ENCODE peak calls at places on chromosomes 4 and X, in four cellular contexts. A is HEK293T, O is GM12878, H is H1. U is an unnamed sample.

GRCh38 chr4:29081230-29081955 is 1638.8 kb upstream of the PCDH7 start:
- DNase-seq in A (no peak), O (no peak), H (no peak), U (no peak)

GRCh38 chrX:130497531-130497930 is 95.7 kb downstream of the RBMX2 start:
- DNase-seq in A (no peak), O (no peak), H (no peak), U (no peak)

GRCh38 chr4:1558205-1558604 is 125.9 kb downstream of the FAM53A start:
- DNase-seq in A (no peak), O (no peak), H (no peak), U (no peak)

GRCh38 chr4:94877973-94878372 is 120.2 kb downstream of the BMPR1B start:
- DNase-seq in A (no peak), O (no peak), H (no peak), U (no peak)

GRCh38 chr4:2482693-2483092 is 13.8 kb downstream of the RNF4 start:
- DNase-seq in A (no peak), O (peak; percentile 67), H (no peak), U (peak; percentile 26)

GRCh38 chr4:25065451-25065850 is 34.7 kb upstream of the LGI2 start:
- DNase-seq in A (no peak), O (no peak), H (no peak), U (no peak)

GRCh38 chr4:1374706-1375045 is 27.7 kb downstream of the UVSSA start:
- DNase-seq in A (no peak), O (no peak), H (no peak), U (no peak)

GRCh38 chrX:123361371-123361770 is 177.3 kb downstream of the GRIA3 start:
- DNase-seq in A (no peak), O (no peak), H (no peak), U (no peak)

GRCh38 chr4:80005863-80006262 is 67.2 kb downstream of the ANTXR2 start:
- DNase-seq in A (no peak), O (no peak), H (no peak), U (peak; percentile 19)
- TF ChIP-seq SUZ12 in A (no peak), O (no peak), H (no peak), U (no peak)

GRCh38 chr4:8005033-8005808 is 65.6 kb upstream of the AFAP1 start:
- DNase-seq in A (no peak), O (no peak), H (no peak), U (no peak)
- TF ChIP-seq SUZ12 in A (no peak), O (no peak), H (no peak), U (no peak)

DNA sequence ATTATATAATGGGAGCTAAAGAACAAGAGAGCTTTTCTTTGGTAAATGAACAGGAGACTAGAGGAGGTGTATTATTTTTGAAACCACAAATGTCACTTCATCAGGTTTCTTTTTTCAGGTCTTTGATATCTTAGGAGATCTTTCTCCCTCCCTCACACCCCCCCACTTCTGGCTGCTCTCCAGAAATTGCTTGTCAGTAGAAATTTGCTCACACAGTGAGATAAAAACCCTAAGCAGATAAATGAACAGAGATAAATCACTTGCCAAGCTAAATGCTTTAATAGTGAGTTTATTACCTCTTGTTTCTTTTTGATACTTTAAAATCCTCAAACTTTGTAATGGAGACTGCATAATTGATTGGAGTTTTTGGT is 421.2 kb upstream of the TENM3 start:
- DNase-seq in A (no peak), O (no peak), H (no peak), U (no peak)
- TF ChIP-seq SUZ12 in A (no peak), O (no peak), H (no peak), U (no peak)

DNA sequence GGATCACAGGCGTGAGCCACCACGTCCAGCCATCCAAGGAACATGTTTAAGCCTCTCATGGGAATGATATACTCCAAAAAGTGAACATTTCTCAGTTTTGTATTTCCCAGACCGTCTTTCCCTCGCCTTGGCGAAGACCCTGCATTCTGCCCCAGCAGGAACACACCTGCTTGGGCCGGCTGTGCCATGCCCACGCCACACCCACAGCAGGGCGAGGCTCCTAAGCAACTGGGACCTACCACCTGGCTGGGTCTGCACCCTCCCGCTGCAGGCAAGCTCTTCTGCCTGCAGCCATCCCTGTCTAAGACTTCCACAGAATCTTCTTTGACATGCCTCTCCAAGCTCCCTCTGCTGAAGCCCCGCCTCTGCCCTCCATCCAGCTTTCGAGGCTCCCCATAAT is 3.6 kb downstream of the CCNQ start:
- DNase-seq in A (no peak), O (no peak), H (no peak), U (no peak)
- TF ChIP-seq SUZ12 in A (no peak), O (no peak), H (no peak), U (no peak)

GRCh38 chr4:17094811-17095210 is 196.4 kb upstream of the LDB2 start:
- DNase-seq in A (no peak), O (no peak), H (no peak), U (no peak)
- TF ChIP-seq SUZ12 in A (no peak), O (no peak), H (no peak), U (no peak)

GRCh38 chr4:109947457-109947856 is 34.8 kb downstream of the EGF start:
- DNase-seq in A (no peak), O (no peak), H (no peak), U (no peak)

GRCh38 chr4:109946120-109946519 is 33.4 kb downstream of the EGF start:
- DNase-seq in A (no peak), O (no peak), H (no peak), U (no peak)

GRCh38 chr4:109943745-109944144 is 31.1 kb downstream of the EGF start:
- DNase-seq in A (no peak), O (no peak), H (no peak), U (no peak)

GRCh38 chr4:109942292-109942926 is 29.7 kb downstream of the EGF start:
- DNase-seq in A (no peak), O (no peak), H (no peak), U (no peak)

GRCh38 chr4:109945056-109945455 is 32.4 kb downstream of the EGF start:
- DNase-seq in A (no peak), O (no peak), H (no peak), U (peak; percentile 72)
- TF ChIP-seq SUZ12 in A (no peak), O (no peak), H (no peak), U (no peak)

U was measured in HepG2.